ENCODE peak calls at places on chromosomes 6 and 20, in nine cellular contexts. S, Z, G, C, P, I, O, M and Q are unnamed samples.

GRCh38 chr20:4371623-4372246 is 350.0 kb upstream of the PRND start:
- DNase-seq in S (no peak), Z (no peak), G (no peak), C (no peak), P (no peak), I (no peak), O (no peak), M (no peak), Q (no peak)

GRCh38 chr6:155327326-155328073 is 13.2 kb upstream of the TFB1M start:
- DNase-seq in S (peak), Z (peak), G (peak), C (peak), P (peak), I (peak), O (peak), M (peak), Q (no peak)

GRCh38 chr6:44831002-44831610 is 443.6 kb downstream of the CDC5L start:
- DNase-seq in S (no peak), Z (no peak), G (peak), C (no peak), P (no peak), I (no peak), O (peak), M (no peak), Q (no peak)

GRCh38 chr6:108565893-108566292 is 5.2 kb downstream of the FOXO3 start:
- DNase-seq in S (no peak), Z (no peak), G (no peak), C (no peak), P (peak), I (no peak), O (no peak), M (peak), Q (no peak)

GRCh38 chr20:17650816-17651760 is 31.0 kb downstream of the RRBP1 start:
- DNase-seq in S (no peak), Z (no peak), G (no peak), C (no peak), P (peak), I (no peak), O (no peak), M (no peak), Q (no peak)

GRCh38 chr20:38806855-38807655 is 1.6 kb downstream of the PPP1R16B start:
- DNase-seq in S (no peak), Z (peak), G (no peak), C (peak), P (no peak), I (no peak), O (no peak), M (peak), Q (no peak)

GRCh38 chr20:34312024-34312460 is 8.9 kb upstream of the AHCY start:
- DNase-seq in S (no peak), Z (no peak), G (no peak), C (no peak), P (no peak), I (no peak), O (no peak), M (no peak), Q (no peak)

GRCh38 chr6:96162711-96163120 is 146.9 kb downstream of the FUT9 start:
- DNase-seq in S (no peak), Z (no peak), G (no peak), C (no peak), P (no peak), I (peak), O (no peak), M (no peak), Q (no peak)

GRCh38 chr6:15442467-15442866 is 196.6 kb downstream of the JARID2 start:
- DNase-seq in S (no peak), Z (no peak), G (no peak), C (no peak), P (no peak), I (no peak), O (no peak), M (no peak), Q (no peak)

GRCh38 chr6:44058617-44059358 is 68.5 kb downstream of the MRPL14 start:
- DNase-seq in S (no peak), Z (no peak), G (peak), C (no peak), P (peak), I (no peak), O (peak), M (peak), Q (no peak)

GRCh38 chr6:91268941-91269340 is 682.1 kb upstream of the MAP3K7 start:
- DNase-seq in S (no peak), Z (no peak), G (no peak), C (no peak), P (no peak), I (peak), O (peak), M (no peak), Q (no peak)

GRCh38 chr6:5155901-5156300 is 70.8 kb downstream of the PPP1R3G start:
- DNase-seq in S (no peak), Z (no peak), G (no peak), C (no peak), P (no peak), I (no peak), O (no peak), M (no peak), Q (no peak)

GRCh38 chr6:1027795-1028569 is 283.9 kb upstream of the FOXQ1 start:
- DNase-seq in S (no peak), Z (no peak), G (no peak), C (no peak), P (no peak), I (no peak), O (no peak), M (no peak), Q (peak)

GRCh38 chr6:88529726-88530125 is 363.6 kb upstream of the CNR1 start:
- DNase-seq in S (no peak), Z (no peak), G (no peak), C (no peak), P (no peak), I (no peak), O (no peak), M (no peak), Q (peak)

GRCh38 chr6:99467509-99468106 is 42.5 kb upstream of the PNISR start:
- DNase-seq in S (no peak), Z (no peak), G (no peak), C (no peak), P (peak), I (peak), O (peak), M (no peak), Q (no peak)

GRCh38 chr20:23106271-23106851 is 20.2 kb upstream of the CD93 start:
- DNase-seq in S (no peak), Z (no peak), G (no peak), C (no peak), P (peak), I (no peak), O (no peak), M (no peak), Q (no peak)

GRCh38 chr6:121932071-121933009 is 467.1 kb upstream of the HSF2 start:
- DNase-seq in S (no peak), Z (no peak), G (peak), C (no peak), P (peak), I (no peak), O (peak), M (peak), Q (peak)